ENCODE peak calls at places on chromosomes 11 and 22, in four cellular contexts. I is GM23248; V is naive thymus-derived CD8-positive, alpha-beta T cell; C is EL. O is an unnamed sample.

GRCh38 chr11:27699242-27699925 is 871 bp downstream of the BDNF start:
- DNase-seq in V (no peak), C (no peak), I (peak), O (peak)

GRCh38 chr22:27760474-27760873 is 41.1 kb downstream of the MN1 start:
- DNase-seq in I (no peak), V (no peak), C (no peak), O (no peak)

GRCh38 chr22:26949193-26949592 is 291.8 kb downstream of the MIAT start:
- DNase-seq in I (peak), V (no peak), C (peak), O (peak)

GRCh38 chr22:33867118-33867863 is 53.0 kb downstream of the LARGE1 start:
- DNase-seq in C (no peak), V (no peak), I (peak), O (no peak)

GRCh38 chr11:62832346-62833234 is at the start of gene TEX54:
- DNase-seq in V (no peak), C (peak), I (peak), O (peak)

GRCh38 chr11:72646024-72646423 is 28.2 kb downstream of the PDE2A start:
- DNase-seq in I (no peak), C (no peak), V (no peak), O (no peak)

GRCh38 chr22:47218671-47219070 is 456.2 kb downstream of the TBC1D22A start:
- DNase-seq in I (no peak), V (no peak), C (no peak), O (no peak)

GRCh38 chr11:65378928-65379638 is 3.4 kb downstream of the SLC25A45 start:
- DNase-seq in I (no peak), V (no peak), C (no peak), O (no peak)

GRCh38 chr11:115761348-115761747 is 257.1 kb upstream of the CADM1 start:
- DNase-seq in V (no peak), C (no peak), I (no peak), O (no peak)

O was measured in ELR.